ENCODE peak calls at places on chromosomes 2 and 18, in six cellular contexts. A, D, Q, H, X and V are unnamed samples.

GRCh38 chr2:238501311-238501710 is 74.6 kb downstream of the ASB1 start:
- DNase-seq in X (no peak), H (no peak), D (no peak), A (no peak), Q (no peak), V (no peak)

GRCh38 chr2:11726384-11726783 is 20.0 kb upstream of the LPIN1 start:
- DNase-seq in D (no peak), Q (no peak), X (no peak), A (no peak), H (no peak), V (no peak)

GRCh38 chr2:64634338-64635267 is 19.1 kb downstream of the SERTAD2 start:
- DNase-seq in A (peak), H (no peak), Q (no peak), X (no peak), D (peak), V (no peak)

GRCh38 chr2:197113221-197113831 is 186.8 kb upstream of the PGAP1 start:
- DNase-seq in X (no peak), Q (no peak), D (peak), H (no peak), A (no peak), V (no peak)

GRCh38 chr2:186862869-186863709 is 14.1 kb upstream of the ZSWIM2 start:
- DNase-seq in D (peak), Q (peak), H (no peak), X (peak), A (no peak), V (no peak)

GRCh38 chr2:226802573-226802972 is 3.0 kb upstream of the IRS1 start:
- DNase-seq in X (no peak), Q (peak), D (peak), H (no peak), A (no peak), V (no peak)

GRCh38 chr2:19504400-19505198 is 146.2 kb upstream of the OSR1 start:
- DNase-seq in X (peak), D (peak), H (no peak), Q (no peak), A (no peak), V (no peak)

GRCh38 chr2:69131983-69132675 is 119.2 kb downstream of the ANTXR1 start:
- DNase-seq in X (no peak), H (no peak), A (no peak), Q (no peak), D (no peak), V (no peak)

GRCh38 chr18:74654637-74655036 is 57.0 kb downstream of the ZNF407 start:
- DNase-seq in H (no peak), D (peak), Q (no peak), X (peak), A (no peak), V (no peak)

GRCh38 chr2:223047260-223047761 is 4.7 kb upstream of the KCNE4 start:
- DNase-seq in H (no peak), Q (no peak), D (peak), X (peak), A (no peak), V (no peak)